ENCODE peak calls at places on chromosomes 11 and 22, in four cellular contexts. D, J, O and K are unnamed samples.
A peak's percentile ranks its signal among the peaks of the same experiment; 100 is the strongest.

GRCh38 chr22:29072193-29072978 is 449 bp upstream of the KREMEN1 start:
- DNase-seq in D (peak; percentile 61), J (peak; percentile 97), O (peak; percentile 72), K (peak; percentile 76)

GRCh38 chr22:49291169-49291568 is 536.5 kb downstream of the BRD1 start:
- DNase-seq in D (no peak), J (no peak), O (no peak), K (no peak)

GRCh38 chr11:64916040-64916847 is 765 bp downstream of the ATG2A start:
- DNase-seq in D (peak; percentile 63), J (peak; percentile 84), O (peak; percentile 24), K (no peak)

GRCh38 chr22:50269573-50270301 is 443 bp downstream of the MAPK11 start:
- DNase-seq in D (peak; percentile 38), J (no peak), O (peak; percentile 34), K (peak; percentile 52)

GRCh38 chr11:117618956-117619355 is 178.1 kb downstream of the DSCAML1 start:
- DNase-seq in D (no peak), J (no peak), O (no peak), K (no peak)

GRCh38 chr11:355581-356458 is 13.5 kb upstream of the B4GALNT4 start:
- DNase-seq in D (peak; percentile 98), J (peak; percentile 96), O (peak; percentile 78), K (peak; percentile 70)

GRCh38 chr11:33258631-33259184 is 1.5 kb downstream of the HIPK3 start:
- DNase-seq in D (peak; percentile 63), J (no peak), O (no peak), K (no peak)

GRCh38 chr11:35174666-35175065 is 35.7 kb downstream of the CD44 start:
- DNase-seq in D (peak; percentile 73), J (no peak), O (no peak), K (no peak)

GRCh38 chr11:128715691-128716153 is 21.9 kb downstream of the FLI1 start:
- DNase-seq in D (peak; percentile 66), J (no peak), O (no peak), K (no peak)

GRCh38 chr22:39212721-39213376 is 31.9 kb downstream of the PDGFB start:
- DNase-seq in D (no peak), J (no peak), O (no peak), K (no peak)

GRCh38 chr11:42657169-42657568 is 654.6 kb upstream of the API5 start:
- DNase-seq in D (no peak), J (no peak), O (no peak), K (no peak)

GRCh38 chr11:81070948-81071347 is 1630.1 kb upstream of the TENM4 start:
- DNase-seq in D (no peak), J (no peak), O (no peak), K (no peak)

GRCh38 chr11:35549787-35550186 is 24.4 kb upstream of the PAMR1 start:
- DNase-seq in D (peak; percentile 97), J (no peak), O (no peak), K (no peak)

GRCh38 chr11:536841-537621 is at the start of gene LRRC56:
- DNase-seq in D (peak; percentile 79), J (peak; percentile 96), O (peak; percentile 91), K (peak; percentile 100)

GRCh38 chr22:32053165-32053755 is 10.2 kb downstream of the SLC5A1 start:
- DNase-seq in D (peak; percentile 1), J (no peak), O (no peak), K (no peak)

GRCh38 chr22:23910496-23911190 is 16.5 kb downstream of the MIF start:
- DNase-seq in D (no peak), J (no peak), O (no peak), K (no peak)

GRCh38 chr11:121309688-121310087 is 17.1 kb downstream of the SC5D start:
- DNase-seq in D (no peak), J (no peak), O (no peak), K (no peak)

GRCh38 chr11:129451524-129451923 is 75.9 kb downstream of the BARX2 start:
- DNase-seq in D (no peak), J (no peak), O (no peak), K (no peak)

GRCh38 chr22:49576241-49577141 is 251.2 kb downstream of the BRD1 start:
- DNase-seq in D (no peak), J (no peak), O (no peak), K (peak; percentile 12)

GRCh38 chr11:79973701-79974626 is 533.1 kb upstream of the TENM4 start:
- DNase-seq in D (peak; percentile 49), J (no peak), O (no peak), K (no peak)

GRCh38 chr22:30315962-30316576 is 10.7 kb downstream of the TBC1D10A start:
- DNase-seq in D (no peak), J (no peak), O (no peak), K (no peak)

GRCh38 chr11:43567396-43567975 is 113.1 kb upstream of the HSD17B12 start:
- DNase-seq in D (peak; percentile 54), J (no peak), O (no peak), K (no peak)

GRCh38 chr22:22552630-22553029 is 6.4 kb downstream of the PRAME start:
- DNase-seq in D (no peak), J (no peak), O (no peak), K (no peak)

GRCh38 chr11:44568706-44569473 is 3.4 kb downstream of the CD82 start:
- DNase-seq in D (peak; percentile 88), J (peak; percentile 87), O (peak; percentile 82), K (peak; percentile 71)

GRCh38 chr11:116853461-116854073 is 16.1 kb upstream of the APOA1 start:
- DNase-seq in D (peak; percentile 88), J (no peak), O (peak; percentile 25), K (no peak)

GRCh38 chr11:113730887-113731726 is 25.0 kb upstream of the TMPRSS5 start:
- DNase-seq in D (peak; percentile 65), J (no peak), O (no peak), K (no peak)

GRCh38 chr11:63996512-63996911 is 10.3 kb downstream of the OTUB1 start:
- DNase-seq in D (no peak), J (no peak), O (no peak), K (no peak)

GRCh38 chr11:86608251-86608799 is 64.1 kb downstream of the ME3 start:
- DNase-seq in D (peak; percentile 76), J (no peak), O (no peak), K (no peak)

GRCh38 chr11:109001585-109001984 is 336.7 kb downstream of the DDX10 start:
- DNase-seq in D (no peak), J (no peak), O (no peak), K (no peak)

GRCh38 chr22:23278883-23279675 is 98.8 kb downstream of the BCR start:
- DNase-seq in D (peak; percentile 31), J (peak; percentile 84), O (peak; percentile 14), K (no peak)

GRCh38 chr11:61870429-61871039 is 20.8 kb downstream of the FADS3 start:
- DNase-seq in D (peak; percentile 51), J (no peak), O (no peak), K (no peak)

GRCh38 chr11:35618497-35619029 is 303 bp downstream of the FJX1 start:
- DNase-seq in D (no peak), J (no peak), O (no peak), K (peak; percentile 27)